ENCODE peak calls at places on chromosomes 2 and 18, in eight cellular contexts. U, Z, K, S, W, E, Y and C are unnamed samples. For H3K4me1, the result is how much of the 10 kb centered on the place peaks cover.

GRCh38 chr18:54112356-54112755 is 112.1 kb downstream of the MBD2 start:
- DNase-seq in K (no peak), U (no peak), S (no peak), W (no peak), E (no peak), Y (no peak), Z (no peak), C (no peak)

GRCh38 chr2:239400000-239400831 is 604 bp downstream of the HDAC4 start:
- DNase-seq in E (no peak), S (peak), Y (peak), U (peak), W (no peak), K (no peak), Z (no peak), C (no peak)

GRCh38 chr2:45651415-45652089 is at the start of gene PRKCE:
- DNase-seq in S (peak), Z (peak), W (no peak), Y (peak), E (peak), U (peak), K (peak), C (peak)

GRCh38 chr2:236745420-236746210 is 176.0 kb downstream of the ACKR3 start:
- DNase-seq in W (no peak), Y (no peak), K (peak), E (no peak), S (peak), U (no peak), Z (peak), C (no peak)

GRCh38 chr18:22711381-22711717 is 221.8 kb upstream of the RBBP8 start:
- DNase-seq in Y (no peak), W (no peak), Z (no peak), E (no peak), K (no peak), S (peak), U (no peak), C (no peak)

GRCh38 chr2:12965540-12966269 is 249.0 kb downstream of the TRIB2 start:
- DNase-seq in Z (no peak), W (no peak), S (peak), E (no peak), Y (no peak), K (no peak), U (no peak), C (no peak)

GRCh38 chr2:141187063-141187429 is 943.8 kb downstream of the LRP1B start:
- DNase-seq in Z (no peak), E (no peak), Y (no peak), U (no peak), S (no peak), K (no peak), W (no peak), C (no peak)

GRCh38 chr18:12066910-12067511 is 26.6 kb upstream of the ANKRD62 start:
- DNase-seq in E (no peak), S (no peak), W (no peak), K (no peak), Y (peak), U (peak), Z (no peak), C (no peak)

GRCh38 chr2:51516667-51517066 is 484.7 kb upstream of the NRXN1 start:
- DNase-seq in U (no peak), E (no peak), K (no peak), S (no peak), Z (no peak), Y (no peak), W (no peak), C (no peak)

GRCh38 chr18:76490701-76491171 is 4.3 kb downstream of the ZNF516 start:
- DNase-seq in S (peak), U (peak), K (peak), E (no peak), W (no peak), Y (peak), Z (no peak), C (no peak)

GRCh38 chr2:218607436-218608115 is at the start of gene PLCD4:
- DNase-seq in E (peak), S (peak), Y (peak), W (no peak), U (no peak), K (peak), Z (peak), C (no peak)

GRCh38 chr18:52341617-52342381 is 1.8 kb downstream of the DCC start:
- DNase-seq in E (no peak), U (peak), K (no peak), W (no peak), Z (no peak), S (peak), Y (no peak), C (no peak)

GRCh38 chr2:222518570-222519381 is 94.4 kb downstream of the SGPP2 start:
- DNase-seq in E (no peak), Y (no peak), W (peak), S (peak), K (peak), U (no peak), Z (no peak), C (no peak)

GRCh38 chr18:48850891-48851302 is 99.9 kb downstream of the SMAD7 start:
- DNase-seq in S (no peak), E (no peak), W (no peak), Z (peak), U (peak), Y (no peak), K (no peak), C (no peak)

GRCh38 chr18:34789768-34790344 is 79.8 kb downstream of the DTNA start:
- DNase-seq in E (no peak), W (no peak), S (no peak), Z (no peak), K (no peak), Y (no peak), U (no peak), C (no peak)

GRCh38 chr2:98472132-98472650 is 27.5 kb downstream of the INPP4A start:
- DNase-seq in K (no peak), Y (peak), U (no peak), Z (no peak), S (no peak), E (no peak), W (no peak), C (no peak)

GRCh38 chr2:226995625-226996041 is 159.8 kb downstream of the RHBDD1 start:
- DNase-seq in Z (peak), S (no peak), E (no peak), Y (no peak), K (no peak), U (no peak), W (peak), C (no peak)

GRCh38 chr2:29582062-29582461 is 339.3 kb downstream of the ALK start:
- DNase-seq in U (no peak), Y (no peak), W (no peak), E (no peak), Z (no peak), K (no peak), S (no peak), C (no peak)

GRCh38 chr2:62326735-62327134 is 130.8 kb downstream of the B3GNT2 start:
- DNase-seq in W (no peak), Z (no peak), K (no peak), Y (no peak), U (no peak), E (no peak), S (no peak), C (no peak)

GRCh38 chr2:187915810-187916209 is 361.6 kb upstream of the TFPI start:
- DNase-seq in E (no peak), Z (no peak), U (no peak), W (no peak), S (no peak), K (no peak), Y (no peak), C (no peak)

GRCh38 chr2:71721362-71721665 is 268.0 kb downstream of the DYSF start:
- DNase-seq in W (no peak), E (no peak), S (no peak), U (no peak), K (no peak), Z (no peak), Y (peak), C (no peak)

DNA sequence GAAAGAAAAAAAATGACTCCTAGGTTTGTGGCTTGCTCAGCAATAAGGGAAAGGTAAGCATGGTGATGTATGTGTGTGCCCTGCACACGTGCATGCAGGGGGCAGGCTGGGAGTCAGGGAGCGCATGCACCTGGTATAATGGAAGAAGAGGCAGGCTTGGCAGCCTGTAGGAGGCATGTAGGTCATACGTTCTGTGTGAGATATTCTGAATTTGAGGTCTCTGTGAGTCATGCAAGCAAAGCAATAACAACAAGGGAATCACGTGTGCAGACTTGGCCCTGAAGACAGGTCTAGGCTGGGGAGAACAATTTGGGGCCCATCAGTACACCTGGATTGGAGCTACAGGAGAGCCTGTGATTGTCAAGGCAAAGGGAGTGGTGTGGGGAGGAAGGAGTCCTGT is 94.5 kb upstream of the TTC39C start:
- DNase-seq in Z (no peak), K (no peak), U (no peak), E (no peak), Y (no peak), W (no peak), S (no peak), C (no peak)
- H3K4me1 ChIP-seq in Z (under half), K (under half), U (under half), E (under half), Y (under half), W (under half), S (under half), C (under half)

GRCh38 chr18:62659698-62660097 is 55.6 kb upstream of the PHLPP1 start:
- DNase-seq in E (no peak), S (no peak), Z (no peak), K (no peak), Y (no peak), W (no peak), U (no peak), C (no peak)
- TF ChIP-seq CTCF in E (no peak), S (no peak), Z (no peak), K (no peak), Y (no peak), W (peak), U (no peak), C (no peak)

GRCh38 chr2:84912984-84913383 is 7.5 kb downstream of the TMSB10 start:
- DNase-seq in W (no peak), K (no peak), E (no peak), Y (no peak), U (no peak), S (no peak), Z (no peak), C (no peak)

GRCh38 chr2:84906900-84907714 is 1.7 kb downstream of the TMSB10 start:
- DNase-seq in E (no peak), K (peak), S (peak), U (peak), Z (peak), Y (peak), W (peak), C (peak)

GRCh38 chr2:84908948-84909713 is 3.7 kb downstream of the TMSB10 start:
- DNase-seq in K (no peak), U (no peak), Z (no peak), S (no peak), W (no peak), E (no peak), Y (no peak), C (peak)

GRCh38 chr2:84914334-84914733 is 8.9 kb downstream of the TMSB10 start:
- DNase-seq in Z (no peak), Y (no peak), W (no peak), E (no peak), K (no peak), U (no peak), S (no peak), C (no peak)

GRCh38 chr2:84911135-84911678 is 5.8 kb downstream of the TMSB10 start:
- DNase-seq in W (no peak), Y (no peak), S (no peak), U (no peak), E (no peak), Z (no peak), K (no peak), C (no peak)
- H3K4me1 ChIP-seq in W (under half), Y (under half), S (under half), U (under half), E (under half), Z (under half), K (under half), C (under half)

GRCh38 chr2:180604077-180604476 is 376.3 kb upstream of the UBE2E3 start:
- DNase-seq in Y (no peak), K (no peak), E (no peak), U (no peak), S (peak), Z (no peak), W (peak), C (no peak)
- TF ChIP-seq CTCF in Y (no peak), K (no peak), E (no peak), U (no peak), S (peak), Z (no peak), W (peak), C (no peak)

DNA sequence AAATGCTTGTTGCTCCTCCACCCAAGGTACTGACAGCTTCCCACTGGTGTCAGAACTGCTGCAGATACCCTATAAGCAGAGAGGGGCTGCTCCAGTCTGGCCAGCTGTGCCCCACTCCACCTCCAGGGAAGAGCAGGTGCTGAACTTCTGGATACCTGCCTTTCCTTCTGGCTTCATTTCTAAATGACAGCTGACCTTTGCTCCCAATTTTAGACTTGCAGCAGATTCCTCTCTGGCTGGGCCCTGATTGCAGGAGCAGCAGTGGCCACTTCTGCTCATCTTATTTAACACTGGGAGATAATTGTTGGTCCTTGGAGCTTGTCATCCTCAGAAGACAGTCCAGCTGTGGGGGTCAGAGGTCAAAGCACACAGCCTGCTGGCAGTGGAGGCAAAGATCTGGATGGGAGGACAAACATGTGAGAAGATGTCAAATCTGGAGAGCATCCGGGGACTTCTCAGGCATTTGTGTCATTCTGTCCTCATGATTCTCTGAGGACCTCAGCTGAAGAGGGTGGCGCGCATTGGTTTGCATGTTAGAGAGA is 38.9 kb downstream of the SETBP1 start:
- DNase-seq in K (no peak), Z (no peak), W (no peak), E (no peak), Y (no peak), S (no peak), U (no peak), C (no peak)
- H3K4me1 ChIP-seq in K (under half), Z (under half), W (under half), E (under half), Y (half or more), S (under half), U (under half), C (under half)

GRCh38 chr2:95320986-95321767 is 24.0 kb downstream of the KCNIP3 start:
- DNase-seq in Y (no peak), K (no peak), U (peak), W (no peak), S (no peak), Z (no peak), E (no peak), C (no peak)

GRCh38 chr2:95325590-95326432 is 28.7 kb downstream of the KCNIP3 start:
- DNase-seq in U (no peak), Y (no peak), K (no peak), W (no peak), S (no peak), E (no peak), Z (no peak), C (no peak)

GRCh38 chr2:95326433-95327140 is 29.4 kb downstream of the KCNIP3 start:
- DNase-seq in E (no peak), W (no peak), Y (no peak), S (no peak), U (peak), K (no peak), Z (no peak), C (no peak)

GRCh38 chr2:95325026-95325425 is 27.9 kb downstream of the KCNIP3 start:
- DNase-seq in K (no peak), U (peak), S (no peak), Z (no peak), E (no peak), W (no peak), Y (no peak), C (no peak)

DNA sequence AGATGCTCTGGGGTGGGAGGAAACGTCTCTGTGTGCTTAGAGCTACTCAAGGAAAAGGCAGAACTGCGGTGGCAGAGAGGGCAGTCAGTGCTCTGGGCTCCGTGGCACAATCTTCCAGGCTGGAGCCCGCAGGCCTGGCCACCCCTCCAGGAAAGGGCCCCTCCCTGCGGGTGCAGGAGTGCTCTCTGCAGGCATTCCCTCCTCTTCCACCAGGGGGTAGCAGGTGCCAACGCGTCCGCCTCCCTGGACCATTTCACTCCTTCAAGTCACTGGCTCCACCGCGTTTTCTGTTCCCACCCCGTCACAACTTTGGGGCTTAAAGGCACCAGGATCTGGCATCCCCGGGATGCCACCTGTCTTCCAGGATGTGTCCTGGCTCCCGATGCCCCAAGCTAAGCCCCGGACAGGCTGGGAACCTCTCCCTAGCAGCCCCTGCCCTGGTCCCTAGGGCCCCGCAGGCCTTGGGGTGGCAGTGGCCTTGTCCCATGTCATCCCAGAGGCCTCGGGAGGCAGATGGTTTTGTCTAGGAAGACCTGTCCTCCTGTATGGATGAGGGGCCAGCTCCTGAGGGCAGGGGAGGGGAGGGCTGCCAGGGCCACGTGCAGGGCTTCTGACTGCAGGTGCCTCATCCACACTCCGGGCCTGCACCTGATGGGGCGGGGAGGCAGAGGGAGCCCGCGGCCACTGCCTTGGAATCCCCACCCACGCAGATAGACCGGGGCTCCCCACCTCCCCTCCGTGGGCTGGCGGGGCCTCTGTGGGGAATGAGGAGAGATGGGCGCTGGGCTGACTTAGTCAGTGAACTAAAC is 26.4 kb downstream of the KCNIP3 start:
- DNase-seq in Y (no peak), Z (no peak), W (peak), U (peak), K (peak), S (peak), E (no peak), C (no peak)
- TF ChIP-seq CTCF in Y (peak), Z (no peak), W (peak), U (no peak), K (peak), S (peak), E (no peak), C (no peak)

GRCh38 chr2:84927275-84927627 is 21.8 kb downstream of the TMSB10 start:
- DNase-seq in S (no peak), U (no peak), W (no peak), K (no peak), Z (no peak), E (no peak), Y (no peak), C (no peak)

GRCh38 chr2:84925336-84925723 is 19.9 kb downstream of the TMSB10 start:
- DNase-seq in E (no peak), Y (peak), U (no peak), K (no peak), W (no peak), Z (peak), S (no peak), C (no peak)

GRCh38 chr2:84925724-84926376 is 20.4 kb downstream of the TMSB10 start:
- DNase-seq in Z (peak), K (peak), W (peak), U (peak), E (peak), S (peak), Y (peak), C (peak)

GRCh38 chr2:84923009-84923408 is 17.6 kb downstream of the TMSB10 start:
- DNase-seq in Z (no peak), Y (no peak), E (no peak), S (no peak), U (no peak), W (no peak), K (no peak), C (no peak)

DNA sequence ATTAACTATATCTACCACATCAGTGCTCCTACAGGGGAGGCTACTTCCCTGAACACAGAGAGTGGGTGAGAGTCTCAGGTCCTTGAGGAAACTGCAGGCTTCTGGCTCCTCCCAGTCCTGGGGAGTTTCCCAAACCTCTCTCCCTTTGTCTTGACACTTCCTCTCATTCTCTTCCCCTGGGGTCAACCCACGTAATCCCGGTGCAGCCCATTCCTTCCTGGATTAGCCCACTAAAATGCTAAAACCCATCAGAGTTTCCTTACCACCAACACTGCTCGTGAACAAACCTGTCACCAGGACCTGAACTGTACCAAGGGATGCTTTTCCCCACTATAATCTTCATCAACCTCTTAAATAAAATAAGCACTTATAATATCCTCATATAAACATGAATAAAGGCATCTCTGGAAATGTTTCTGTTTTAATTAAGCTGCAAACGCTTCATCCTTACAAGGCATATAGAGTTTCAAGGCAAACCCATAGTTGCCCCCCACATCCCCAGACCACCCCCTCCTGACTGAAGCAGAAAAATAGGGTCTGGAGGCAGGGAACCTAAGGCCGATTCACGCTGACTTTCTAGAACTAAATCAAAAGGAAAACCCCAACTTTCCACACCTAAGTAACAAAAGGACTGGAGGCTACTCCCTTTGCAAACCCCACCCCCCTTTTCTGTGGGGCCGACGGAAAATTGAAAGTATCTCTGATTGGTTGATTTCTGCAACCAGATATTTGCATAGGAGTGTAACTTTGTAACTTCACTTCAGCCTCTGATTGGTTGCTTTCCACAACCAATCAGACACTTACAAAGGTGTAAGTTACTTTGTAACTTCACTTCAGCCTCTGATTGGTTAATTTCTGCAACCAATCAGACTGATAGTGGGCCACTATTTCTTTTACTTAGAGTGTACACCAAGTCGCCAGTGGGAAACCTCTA is 19.0 kb downstream of the TMSB10 start:
- DNase-seq in K (no peak), Y (peak), W (no peak), Z (no peak), S (no peak), U (peak), E (no peak), C (no peak)
- H3K4me1 ChIP-seq in K (under half), Y (under half), W (half or more), Z (under half), S (under half), U (under half), E (under half), C (under half)